ENCODE peak calls at places on chromosomes 2 and 18, in six cellular contexts. V is effector memory CD4-positive, alpha-beta T cell; P is adipocyte; U is aorta; E is heart left ventricle; R is upper lobe of right lung. Q is an unnamed sample. For H3K9me3, the result is how much of the 10 kb centered on the place peaks cover.

GRCh38 chr2:24548058-24548457 is 57.0 kb downstream of the NCOA1 start:
- DNase-seq in P (no peak), U (no peak), R (no peak), E (no peak), V (no peak), Q (no peak)

GRCh38 chr2:102224824-102225739 is 38.3 kb downstream of the IL1RL2 start:
- DNase-seq in E (no peak), U (no peak), V (no peak), P (no peak), R (no peak), Q (no peak)

GRCh38 chr2:63737085-63737701 is 104.5 kb upstream of the UGP2 start:
- DNase-seq in R (no peak), P (no peak), V (no peak), U (no peak), E (no peak), Q (no peak)

GRCh38 chr2:231604101-231604684 is 11.5 kb downstream of the TEX44 start:
- DNase-seq in V (peak), U (peak), P (no peak), E (peak), R (peak), Q (no peak)

GRCh38 chr2:111121028-111121872 is 536 bp downstream of the BCL2L11 start:
- DNase-seq in P (peak), R (peak), E (peak), U (peak), V (peak), Q (peak)

GRCh38 chr18:76451475-76452331 is 43.3 kb downstream of the ZNF516 start:
- DNase-seq in U (no peak), E (no peak), V (no peak), R (no peak), P (no peak), Q (no peak)

GRCh38 chr2:65612654-65613053 is 180.3 kb upstream of the SPRED2 start:
- DNase-seq in R (no peak), V (no peak), E (no peak), U (no peak), P (peak), Q (no peak)

GRCh38 chr2:152098033-152098797 is 629 bp downstream of the CACNB4 start:
- DNase-seq in U (peak), P (peak), V (no peak), R (peak), E (peak), Q (no peak)

GRCh38 chr2:140526575-140526974 is 1604.2 kb downstream of the LRP1B start:
- DNase-seq in E (no peak), V (no peak), R (no peak), U (no peak), P (no peak), Q (no peak)

GRCh38 chr2:146814971-146815370 is 1029.9 kb upstream of the ACVR2A start:
- DNase-seq in E (no peak), U (no peak), R (no peak), P (no peak), V (no peak), Q (no peak)

GRCh38 chr2:140580799-140581198 is 1550.0 kb downstream of the LRP1B start:
- DNase-seq in E (no peak), V (no peak), P (peak), R (no peak), U (no peak), Q (no peak)

GRCh38 chr2:163191372-163191771 is 352.8 kb upstream of the KCNH7 start:
- DNase-seq in U (no peak), V (no peak), E (no peak), P (peak), R (no peak), Q (no peak)

GRCh38 chr18:47993409-47993808 is 63.0 kb upstream of the SMAD2 start:
- DNase-seq in V (no peak), P (no peak), E (no peak), R (no peak), U (no peak), Q (no peak)

GRCh38 chr2:190431907-190432306 is 23.8 kb downstream of the MFSD6 start:
- DNase-seq in R (no peak), P (no peak), E (no peak), U (no peak), V (no peak), Q (no peak)

GRCh38 chr2:84940088-84940470 is 30.9 kb upstream of the KCMF1 start:
- DNase-seq in U (no peak), V (no peak), R (no peak), P (no peak), E (no peak), Q (no peak)

GRCh38 chr2:75155115-75155514 is 44.2 kb downstream of the TACR1 start:
- DNase-seq in P (peak), V (no peak), U (no peak), E (no peak), R (no peak), Q (no peak)

GRCh38 chr2:178891265-178891958 is 84.2 kb upstream of the TTN start:
- DNase-seq in E (peak), V (peak), P (peak), U (no peak), R (no peak), Q (peak)

GRCh38 chr18:28802546-28802945 is 625.6 kb upstream of the CDH2 start:
- DNase-seq in P (no peak), R (no peak), E (no peak), U (no peak), V (no peak), Q (no peak)

GRCh38 chr2:218428846-218429558 is 10.1 kb downstream of the VIL1 start:
- DNase-seq in V (no peak), U (peak), P (no peak), R (peak), E (no peak), Q (no peak)

GRCh38 chr2:75432761-75433361 is 127.9 kb downstream of the EVA1A start:
- DNase-seq in V (no peak), U (no peak), P (no peak), E (no peak), R (peak), Q (no peak)

GRCh38 chr2:218421027-218421426 is 2.1 kb downstream of the VIL1 start:
- DNase-seq in V (no peak), P (no peak), U (no peak), E (no peak), R (no peak), Q (no peak)

GRCh38 chr2:25201265-25201664 is 32.9 kb upstream of the POMC start:
- DNase-seq in R (no peak), U (peak), E (no peak), P (no peak), V (no peak), Q (no peak)

GRCh38 chr2:75596784-75597183 is 36.0 kb upstream of the EVA1A start:
- DNase-seq in R (no peak), E (no peak), U (no peak), V (no peak), P (no peak), Q (no peak)

GRCh38 chr2:225841314-225841713 is 441.8 kb downstream of the NYAP2 start:
- DNase-seq in U (no peak), R (no peak), P (peak), E (no peak), V (no peak), Q (no peak)

GRCh38 chr2:173451137-173451536 is 96.5 kb downstream of the CDCA7 start:
- DNase-seq in V (no peak), P (no peak), E (no peak), R (no peak), U (no peak), Q (no peak)

GRCh38 chr2:95001117-95001551 is 24.4 kb upstream of the MAL start:
- DNase-seq in P (no peak), V (no peak), U (peak), R (peak), E (no peak), Q (no peak)

GRCh38 chr2:102704531-102704930 is 57.3 kb upstream of the TMEM182 start:
- DNase-seq in U (no peak), P (no peak), R (no peak), E (no peak), V (no peak), Q (no peak)

GRCh38 chr18:23237524-23238151 is 102.4 kb downstream of the CABLES1 start:
- DNase-seq in U (peak), R (peak), E (peak), P (peak), V (no peak), Q (no peak)

GRCh38 chr2:164000171-164000570 is 264.4 kb upstream of the FIGN start:
- DNase-seq in P (peak), V (no peak), U (no peak), E (no peak), R (no peak), Q (no peak)

GRCh38 chr2:129233751-129234406 is 745.6 kb upstream of the RAB6C start:
- DNase-seq in E (no peak), P (no peak), V (no peak), U (no peak), R (no peak), Q (no peak)

GRCh38 chr2:160376576-160376975 is 117.0 kb downstream of the RBMS1 start:
- DNase-seq in R (no peak), E (no peak), V (no peak), P (peak), U (no peak), Q (no peak)

GRCh38 chr18:48785091-48785614 is 165.6 kb downstream of the SMAD7 start:
- DNase-seq in V (no peak), R (peak), E (peak), P (no peak), U (peak), Q (no peak)

GRCh38 chr2:201219328-201220096 is 36.6 kb downstream of the CASP10 start:
- DNase-seq in U (no peak), P (no peak), R (no peak), E (no peak), V (no peak), Q (no peak)

GRCh38 chr18:77970814-77971213 is 721.2 kb downstream of the GALR1 start:
- DNase-seq in V (no peak), E (no peak), U (no peak), R (no peak), P (no peak), Q (no peak)

GRCh38 chr2:159456500-159457426 is 159.6 kb downstream of the BAZ2B start:
- DNase-seq in U (no peak), E (no peak), V (no peak), P (peak), R (no peak), Q (no peak)

GRCh38 chr2:95185197-95185596 is 19.6 kb downstream of the ZNF2 start:
- DNase-seq in U (no peak), P (no peak), V (no peak), R (no peak), E (no peak), Q (no peak)

DNA sequence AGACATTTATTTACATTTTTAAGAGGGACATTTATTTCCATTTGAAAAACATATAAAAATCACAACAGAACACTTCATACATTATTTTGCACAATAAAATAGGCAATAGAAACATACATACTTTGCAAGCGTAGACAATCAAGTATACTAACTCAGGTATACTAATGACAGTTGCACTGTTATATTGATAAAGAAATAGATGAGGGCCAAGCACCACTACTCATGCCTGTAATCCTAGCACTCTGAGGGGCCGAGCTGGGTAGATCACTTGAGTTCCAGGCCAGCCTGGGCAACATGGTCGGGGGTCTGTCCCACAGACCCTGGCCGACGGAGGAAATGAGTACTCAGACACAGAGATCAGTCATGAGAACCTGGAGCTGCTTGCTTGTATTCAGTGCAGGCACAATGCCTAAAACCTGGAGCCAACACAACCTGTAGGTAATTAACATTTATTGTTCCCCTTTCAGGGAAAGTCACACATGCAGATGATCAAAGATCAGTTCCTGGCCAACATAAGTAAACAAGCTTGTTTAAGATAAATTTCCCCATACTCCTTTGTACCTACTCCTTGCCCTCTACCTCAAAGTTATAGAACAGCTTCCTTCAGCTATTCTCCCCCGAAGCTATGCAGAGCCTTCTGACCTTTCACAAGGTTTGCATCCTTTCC is 1960.2 kb downstream of the SUCLG1 start:
- DNase-seq in R (no peak), U (no peak), V (no peak), E (no peak), P (no peak), Q (no peak)
- H3K9me3 ChIP-seq in R (under half), U (under half), V (under half), E (under half), P (under half), Q (under half)

GRCh38 chr2:182860858-182861257 is 5.6 kb downstream of the FRZB start:
- DNase-seq in V (no peak), R (no peak), P (no peak), E (no peak), U (no peak), Q (no peak)
- H3K9me3 ChIP-seq in V (under half), R (under half), P (under half), E (under half), U (under half), Q (under half)

GRCh38 chr2:213221962-213222361 is 62.3 kb upstream of the SPAG16 start:
- DNase-seq in V (no peak), E (no peak), U (no peak), P (peak), R (no peak), Q (no peak)
- H3K9me3 ChIP-seq in V (under half), E (under half), U (under half), P (under half), R (under half), Q (under half)

DNA sequence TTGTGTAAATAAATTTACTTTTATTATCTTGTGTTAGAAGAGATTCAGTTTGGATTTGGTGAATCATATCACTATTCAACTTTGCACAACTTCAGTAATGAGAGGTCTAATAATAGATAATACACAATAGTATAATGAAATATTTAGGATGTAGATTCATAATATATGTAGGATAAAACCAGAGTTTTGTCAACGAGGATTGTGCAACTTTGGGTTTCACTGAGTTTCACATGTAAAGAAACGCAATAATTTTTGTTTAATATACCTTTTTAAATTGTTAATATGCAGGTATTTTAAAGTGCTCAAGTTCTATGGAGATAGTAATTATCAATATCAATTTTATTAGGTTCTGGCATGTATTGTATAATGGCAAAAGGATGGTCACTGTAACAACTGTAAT is 5.3 kb downstream of the CALCRL start:
- DNase-seq in E (no peak), U (no peak), R (no peak), V (no peak), P (no peak), Q (no peak)
- H3K9me3 ChIP-seq in E (under half), U (under half), R (under half), V (under half), P (under half), Q (under half)

GRCh38 chr2:177586154-177586553 is 193.6 kb downstream of the AGPS start:
- DNase-seq in P (no peak), V (no peak), E (no peak), U (no peak), R (no peak), Q (no peak)

GRCh38 chr2:177592397-177592796 is 199.8 kb downstream of the AGPS start:
- DNase-seq in E (no peak), R (no peak), P (no peak), U (no peak), V (no peak), Q (no peak)

GRCh38 chr2:177585234-177585863 is 192.8 kb downstream of the AGPS start:
- DNase-seq in V (no peak), E (peak), P (no peak), U (no peak), R (no peak), Q (no peak)

GRCh38 chr2:177589191-177589590 is 196.6 kb downstream of the AGPS start:
- DNase-seq in E (no peak), U (no peak), P (no peak), R (no peak), V (no peak), Q (no peak)

GRCh38 chr2:177588671-177589070 is 196.1 kb downstream of the AGPS start:
- DNase-seq in E (no peak), V (no peak), U (no peak), P (no peak), R (no peak), Q (no peak)
- H3K9me3 ChIP-seq in E (under half), V (under half), U (under half), P (under half), R (under half), Q (under half)

DNA sequence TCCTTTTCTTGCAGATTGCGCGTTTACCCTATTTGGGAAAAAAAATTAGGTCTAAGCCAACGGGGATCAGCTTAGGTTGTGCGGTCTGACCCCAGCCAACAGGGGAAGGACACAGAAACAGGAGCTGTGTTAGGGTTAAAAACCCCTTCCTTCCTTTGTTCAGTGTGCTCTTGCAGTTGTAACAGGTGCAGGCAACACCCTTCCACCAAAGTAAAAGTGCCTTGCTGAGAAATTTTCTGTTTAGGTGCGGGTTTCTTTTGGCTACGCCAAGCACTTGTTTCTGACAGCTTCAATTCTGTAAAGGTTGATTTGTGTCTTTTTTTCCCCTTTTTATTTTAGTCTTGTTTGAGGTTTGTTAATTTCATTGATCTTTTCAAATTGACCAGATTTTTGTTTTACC is 92.5 kb downstream of the PTPN4 start:
- DNase-seq in P (no peak), U (no peak), E (no peak), V (no peak), R (no peak), Q (no peak)
- H3K9me3 ChIP-seq in P (under half), U (under half), E (under half), V (under half), R (under half), Q (under half)

GRCh38 chr2:228846161-228846560 is 424.9 kb downstream of the PID1 start:
- DNase-seq in P (peak), E (no peak), V (no peak), U (no peak), R (no peak), Q (no peak)
- H3K9me3 ChIP-seq in P (under half), E (under half), V (under half), U (under half), R (under half), Q (under half)